ENCODE peak calls at places on chromosomes 2 and 18, in ten cellular contexts. S is K562, Z is HL-60, T is lung, D is cardiac muscle cell, V is RWPE2, E is fibroblast of villous mesenchyme, X is ovary, B is bronchial epithelial cell, P is foreskin fibroblast. J is an unnamed sample.

GRCh38 chr2:112623913-112624777 is 21.6 kb upstream of the SLC20A1 start:
- DNase-seq in S (peak), Z (no peak), T (peak), D (no peak), V (peak), E (peak), X (no peak), B (peak), P (peak), J (peak)

GRCh38 chr2:26457241-26457666 is 20.7 kb downstream of the OTOF start:
- DNase-seq in S (no peak), Z (no peak), T (no peak), D (no peak), V (no peak), E (no peak), X (no peak), B (no peak), P (no peak), J (no peak)

GRCh38 chr2:126808929-126809328 is 89.8 kb upstream of the TEX51 start:
- DNase-seq in S (no peak), Z (no peak), T (no peak), D (no peak), V (no peak), E (no peak), X (no peak), B (no peak), P (no peak), J (no peak)

GRCh38 chr2:219368690-219369108 is 19.0 kb downstream of the DNPEP start:
- DNase-seq in S (no peak), Z (no peak), T (no peak), D (no peak), V (no peak), E (peak), X (no peak), B (peak), P (peak), J (peak)

GRCh38 chr2:154623819-154624218 is 74.7 kb upstream of the KCNJ3 start:
- DNase-seq in S (no peak), Z (peak), T (no peak), D (peak), V (no peak), E (peak), X (no peak), B (peak), P (peak), J (peak)

GRCh38 chr2:150586858-150587257 is 99.4 kb upstream of the RND3 start:
- DNase-seq in S (no peak), Z (no peak), T (no peak), D (no peak), V (no peak), E (peak), X (no peak), B (peak), P (peak), J (peak)

GRCh38 chr2:105934467-105934866 is 189.8 kb downstream of the NCK2 start:
- DNase-seq in S (no peak), Z (no peak), T (no peak), D (peak), V (no peak), E (no peak), X (no peak), B (no peak), P (no peak), J (no peak)

GRCh38 chr2:23631391-23631790 is 246.4 kb downstream of the KLHL29 start:
- DNase-seq in S (no peak), Z (no peak), T (no peak), D (no peak), V (no peak), E (no peak), X (no peak), B (no peak), P (no peak), J (no peak)

GRCh38 chr18:23504720-23505119 is 1.4 kb downstream of the RMC1 start:
- DNase-seq in S (no peak), Z (no peak), T (no peak), D (no peak), V (no peak), E (no peak), X (no peak), B (no peak), P (no peak), J (no peak)

GRCh38 chr18:34847408-34847807 is 137.3 kb downstream of the DTNA start:
- DNase-seq in S (no peak), Z (no peak), T (no peak), D (no peak), V (no peak), E (no peak), X (no peak), B (no peak), P (no peak), J (no peak)

GRCh38 chr2:46241344-46241743 is 55.9 kb upstream of the EPAS1 start:
- DNase-seq in S (no peak), Z (no peak), T (no peak), D (no peak), V (no peak), E (no peak), X (no peak), B (peak), P (no peak), J (peak)

GRCh38 chr2:201985740-201986735 is 47.6 kb upstream of the FZD7 start:
- DNase-seq in S (no peak), Z (no peak), T (no peak), D (no peak), V (no peak), E (no peak), X (no peak), B (peak), P (no peak), J (no peak)

GRCh38 chr18:72868666-72869661 is 1.2 kb upstream of the NETO1 start:
- DNase-seq in S (no peak), Z (no peak), T (no peak), D (peak), V (no peak), E (no peak), X (no peak), B (no peak), P (no peak), J (no peak)

GRCh38 chr2:142306126-142306525 is 175.3 kb upstream of the LRP1B start:
- DNase-seq in S (no peak), Z (no peak), T (no peak), D (no peak), V (no peak), E (no peak), X (no peak), B (no peak), P (no peak), J (no peak)

GRCh38 chr2:230908094-230908594 is 16.9 kb downstream of the GPR55 start:
- DNase-seq in S (no peak), Z (no peak), T (no peak), D (no peak), V (no peak), E (no peak), X (no peak), B (no peak), P (no peak), J (no peak)

GRCh38 chr2:25994509-25994908 is 12.2 kb upstream of the KIF3C start:
- DNase-seq in S (no peak), Z (no peak), T (peak), D (no peak), V (no peak), E (no peak), X (no peak), B (no peak), P (no peak), J (no peak)

GRCh38 chr18:13521418-13521817 is 204.9 kb downstream of the FAM210A start:
- DNase-seq in S (no peak), Z (no peak), T (no peak), D (no peak), V (no peak), E (no peak), X (no peak), B (no peak), P (no peak), J (no peak)

GRCh38 chr2:109482371-109482841 is 131.4 kb downstream of the SEPTIN10 start:
- DNase-seq in S (no peak), Z (no peak), T (no peak), D (no peak), V (no peak), E (no peak), X (peak), B (no peak), P (no peak), J (peak)

GRCh38 chr18:68262697-68263293 is 452.1 kb downstream of the TMX3 start:
- DNase-seq in S (no peak), Z (no peak), T (no peak), D (no peak), V (no peak), E (peak), X (no peak), B (peak), P (peak), J (peak)

GRCh38 chr2:181771355-181771754 is 91.0 kb upstream of the NEUROD1 start:
- DNase-seq in S (no peak), Z (no peak), T (no peak), D (no peak), V (no peak), E (no peak), X (no peak), B (no peak), P (no peak), J (no peak)

GRCh38 chr2:38016177-38016576 is 59.8 kb downstream of the CYP1B1 start:
- DNase-seq in S (no peak), Z (peak), T (no peak), D (no peak), V (no peak), E (no peak), X (no peak), B (peak), P (peak), J (no peak)

GRCh38 chr2:212484563-212485080 is 54.0 kb downstream of the ERBB4 start:
- DNase-seq in S (no peak), Z (no peak), T (no peak), D (peak), V (no peak), E (no peak), X (no peak), B (no peak), P (no peak), J (no peak)

GRCh38 chr2:9937258-9937657 is 14.2 kb upstream of the GRHL1 start:
- DNase-seq in S (no peak), Z (no peak), T (no peak), D (no peak), V (no peak), E (no peak), X (no peak), B (no peak), P (no peak), J (no peak)

GRCh38 chr2:86788881-86789686 is 1.6 kb downstream of the CD8A start:
- DNase-seq in S (no peak), Z (no peak), T (no peak), D (no peak), V (no peak), E (no peak), X (no peak), B (no peak), P (no peak), J (no peak)

GRCh38 chr2:103289101-103289725 is 527.4 kb downstream of the TMEM182 start:
- DNase-seq in S (no peak), Z (no peak), T (no peak), D (no peak), V (no peak), E (no peak), X (no peak), B (no peak), P (no peak), J (no peak)

GRCh38 chr2:233915133-233915532 is 2.0 kb upstream of the TRPM8 start:
- DNase-seq in S (peak), Z (no peak), T (no peak), D (no peak), V (no peak), E (no peak), X (no peak), B (peak), P (no peak), J (peak)

GRCh38 chr2:30527859-30528258 is 80.8 kb downstream of the LCLAT1 start:
- DNase-seq in S (no peak), Z (no peak), T (no peak), D (no peak), V (no peak), E (no peak), X (no peak), B (peak), P (no peak), J (no peak)

GRCh38 chr2:169360984-169361705 is 1.2 kb downstream of the LRP2 start:
- DNase-seq in S (no peak), Z (no peak), T (no peak), D (peak), V (no peak), E (no peak), X (no peak), B (no peak), P (no peak), J (no peak)
- H3K4me3 ChIP-seq in S (no peak), Z (no peak), T (peak), D (peak), V (no peak), E (peak), X (peak), B (no peak), P (peak), J (no peak)

GRCh38 chr2:54986266-54986665 is 64.0 kb downstream of the RTN4 start:
- DNase-seq in S (no peak), Z (no peak), T (no peak), D (no peak), V (no peak), E (no peak), X (no peak), B (no peak), P (no peak), J (no peak)
- TF ChIP-seq CTCF in S (no peak), Z (no peak), T (no peak), D (no peak), V (no peak), E (no peak), X (no peak), B (no peak), P (no peak), J (no peak)

GRCh38 chr2:167712275-167712674 is 535.1 kb downstream of the STK39 start:
- DNase-seq in S (no peak), Z (no peak), T (no peak), D (no peak), V (no peak), E (no peak), X (no peak), B (no peak), P (no peak), J (no peak)
- H3K4me3 ChIP-seq in S (no peak), Z (no peak), T (no peak), D (no peak), V (no peak), E (no peak), X (no peak), B (no peak), P (no peak), J (no peak)

GRCh38 chr2:240835528-240835927 is 15.5 kb upstream of the KIF1A start:
- DNase-seq in S (no peak), Z (no peak), T (no peak), D (no peak), V (no peak), E (no peak), X (no peak), B (no peak), P (no peak), J (no peak)

GRCh38 chr2:240837621-240838020 is 17.6 kb upstream of the KIF1A start:
- DNase-seq in S (no peak), Z (no peak), T (no peak), D (no peak), V (no peak), E (no peak), X (no peak), B (no peak), P (no peak), J (no peak)

GRCh38 chr2:240839152-240840143 is 19.4 kb upstream of the KIF1A start:
- DNase-seq in S (no peak), Z (no peak), T (no peak), D (no peak), V (no peak), E (no peak), X (no peak), B (no peak), P (peak), J (no peak)

GRCh38 chr2:240836781-240837467 is 16.9 kb upstream of the KIF1A start:
- DNase-seq in S (no peak), Z (no peak), T (no peak), D (no peak), V (no peak), E (peak), X (peak), B (no peak), P (peak), J (peak)

GRCh38 chr2:240840435-240841060 is 20.5 kb upstream of the KIF1A start:
- DNase-seq in S (peak), Z (peak), T (peak), D (peak), V (peak), E (peak), X (peak), B (peak), P (peak), J (peak)
- TF ChIP-seq CTCF in S (peak), Z (peak), T (peak), D (peak), V (peak), E (peak), X (peak), B (peak), P (peak), J (peak)

DNA sequence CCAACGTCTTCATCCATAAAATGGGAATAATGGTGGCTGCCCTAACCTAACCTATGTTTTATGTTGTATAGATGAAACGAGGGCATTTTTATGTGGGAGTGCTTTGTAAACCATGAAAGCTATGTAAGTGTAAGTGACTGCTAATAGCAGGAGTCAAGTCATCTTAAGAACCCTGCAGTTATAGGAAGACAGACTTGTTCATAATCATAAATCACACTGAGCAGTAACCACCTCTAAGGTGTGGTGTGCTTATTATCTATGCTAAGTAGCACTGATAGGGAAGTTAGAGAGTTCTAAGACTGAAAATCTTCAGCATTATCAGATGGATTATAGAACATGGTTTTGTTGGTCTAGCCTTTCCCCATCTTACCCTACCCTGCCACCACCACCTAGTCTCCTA is 24.2 kb upstream of the NRP2 start:
- DNase-seq in S (no peak), Z (no peak), T (no peak), D (no peak), V (no peak), E (no peak), X (no peak), B (no peak), P (no peak), J (no peak)
- H3K4me3 ChIP-seq in S (no peak), Z (no peak), T (no peak), D (no peak), V (no peak), E (no peak), X (no peak), B (no peak), P (no peak), J (no peak)

GRCh38 chr2:1806254-1806653 is 61.9 kb upstream of the PXDN start:
- DNase-seq in S (no peak), Z (no peak), T (no peak), D (no peak), V (no peak), E (no peak), X (no peak), B (no peak), P (no peak), J (no peak)
- TF ChIP-seq CTCF in S (no peak), Z (no peak), T (no peak), D (no peak), V (no peak), E (no peak), X (no peak), B (no peak), P (no peak), J (no peak)

DNA sequence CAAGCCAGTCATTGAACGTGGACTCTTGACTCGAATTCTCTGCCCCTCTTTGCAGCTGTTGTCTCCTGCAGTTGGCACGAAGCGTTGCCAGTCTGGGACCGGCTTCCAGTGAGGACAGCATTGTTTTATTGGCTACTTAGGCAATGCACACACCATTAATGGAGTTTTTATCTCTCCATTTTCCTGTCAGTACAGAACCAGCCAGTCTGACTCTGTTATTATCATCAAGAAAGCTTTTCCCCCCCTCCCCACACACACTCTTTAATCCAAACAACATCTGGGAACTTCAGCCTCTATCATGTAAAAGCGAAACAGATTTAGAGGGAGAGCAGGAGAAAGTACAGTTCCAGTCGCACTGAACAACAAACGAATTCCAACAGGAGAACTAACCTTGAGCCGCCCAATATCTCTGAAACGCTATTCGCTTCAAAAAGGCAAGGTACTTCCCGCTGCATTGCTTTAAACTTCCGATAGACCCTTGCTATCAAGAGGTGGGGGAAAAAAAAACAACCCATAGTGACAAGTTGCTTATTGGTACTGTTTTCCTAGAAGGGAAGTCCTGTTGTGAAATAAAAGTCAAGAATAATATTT is 38.2 kb downstream of the ACVR1 start:
- DNase-seq in S (peak), Z (no peak), T (no peak), D (no peak), V (no peak), E (peak), X (no peak), B (no peak), P (no peak), J (peak)
- H3K4me3 ChIP-seq in S (peak), Z (no peak), T (no peak), D (no peak), V (no peak), E (peak), X (peak), B (no peak), P (peak), J (peak)

GRCh38 chr2:20422679-20423271 is 24.1 kb upstream of the RHOB start:
- DNase-seq in S (peak), Z (no peak), T (no peak), D (no peak), V (no peak), E (peak), X (peak), B (no peak), P (peak), J (peak)
- TF ChIP-seq CTCF in S (peak), Z (no peak), T (no peak), D (peak), V (no peak), E (peak), X (no peak), B (peak), P (peak), J (no peak)